ENCODE peak calls at places on chromosomes 13 and 19, in six cellular contexts. One of them, this sample, is unnamed.
A peak's percentile ranks its signal among the peaks of the same experiment; 100 is the strongest.

GRCh38 chr13:46675016-46675415 is 121.9 kb downstream of the ESD start:
- DNase-seq in upper lobe of right lung: no peak
- DNase-seq in bronchial epithelial cell: no peak
- DNase-seq in GM23338: no peak
- DNase-seq in fibroblast of mammary gland: peak; percentile 54
- DNase-seq in stomach: no peak
- DNase-seq in this sample: no peak

GRCh38 chr13:111880185-111880584 is 186.8 kb upstream of the SOX1 start:
- DNase-seq in GM23338: no peak
- DNase-seq in fibroblast of mammary gland: no peak
- DNase-seq in upper lobe of right lung: no peak
- DNase-seq in bronchial epithelial cell: no peak
- DNase-seq in stomach: no peak
- DNase-seq in this sample: no peak

GRCh38 chr19:40798997-40799557 is at the start of gene EGLN2:
- DNase-seq in GM23338: peak; percentile 54
- DNase-seq in fibroblast of mammary gland: no peak
- DNase-seq in upper lobe of right lung: no peak
- DNase-seq in stomach: no peak
- DNase-seq in bronchial epithelial cell: no peak
- DNase-seq in this sample: peak; percentile 99

GRCh38 chr19:33705090-33705847 is 83.5 kb downstream of the CHST8 start:
- DNase-seq in upper lobe of right lung: peak; percentile 46
- DNase-seq in fibroblast of mammary gland: no peak
- DNase-seq in GM23338: peak; percentile 37
- DNase-seq in stomach: no peak
- DNase-seq in bronchial epithelial cell: no peak
- DNase-seq in this sample: peak; percentile 73

GRCh38 chr13:44197791-44198770 is 175.5 kb upstream of the SERP2 start:
- DNase-seq in upper lobe of right lung: no peak
- DNase-seq in bronchial epithelial cell: peak; percentile 45
- DNase-seq in stomach: no peak
- DNase-seq in GM23338: no peak
- DNase-seq in fibroblast of mammary gland: no peak
- DNase-seq in this sample: no peak

GRCh38 chr13:106466691-106467405 is 68.6 kb downstream of the EFNB2 start:
- DNase-seq in stomach: no peak
- DNase-seq in bronchial epithelial cell: no peak
- DNase-seq in fibroblast of mammary gland: no peak
- DNase-seq in upper lobe of right lung: no peak
- DNase-seq in GM23338: no peak
- DNase-seq in this sample: no peak

GRCh38 chr13:78499802-78500201 is 103.5 kb downstream of the POU4F1 start:
- DNase-seq in GM23338: peak; percentile 68
- DNase-seq in fibroblast of mammary gland: no peak
- DNase-seq in bronchial epithelial cell: no peak
- DNase-seq in stomach: no peak
- DNase-seq in upper lobe of right lung: no peak
- DNase-seq in this sample: no peak

GRCh38 chr19:1360818-1361461 is 22.8 kb upstream of the NDUFS7 start:
- DNase-seq in stomach: no peak
- DNase-seq in bronchial epithelial cell: peak; percentile 23
- DNase-seq in fibroblast of mammary gland: peak; percentile 90
- DNase-seq in upper lobe of right lung: peak; percentile 74
- DNase-seq in GM23338: no peak
- DNase-seq in this sample: peak; percentile 98

GRCh38 chr19:33373701-33374405 is at the start of gene CEBPG:
- DNase-seq in stomach: peak; percentile 55
- DNase-seq in fibroblast of mammary gland: peak; percentile 30
- DNase-seq in upper lobe of right lung: peak; percentile 87
- DNase-seq in bronchial epithelial cell: no peak
- DNase-seq in GM23338: peak; percentile 63
- DNase-seq in this sample: peak; percentile 97

GRCh38 chr19:40609561-40610395 is 8.6 kb downstream of the LTBP4 start:
- DNase-seq in GM23338: peak; percentile 95
- DNase-seq in fibroblast of mammary gland: peak; percentile 84
- DNase-seq in stomach: peak; percentile 96
- DNase-seq in bronchial epithelial cell: peak; percentile 79
- DNase-seq in upper lobe of right lung: peak; percentile 97
- DNase-seq in this sample: peak; percentile 100

GRCh38 chr13:77860621-77861020 is 58.0 kb downstream of the EDNRB start:
- DNase-seq in bronchial epithelial cell: peak; percentile 59
- DNase-seq in fibroblast of mammary gland: peak; percentile 92
- DNase-seq in stomach: no peak
- DNase-seq in GM23338: no peak
- DNase-seq in upper lobe of right lung: no peak
- DNase-seq in this sample: no peak

GRCh38 chr13:43303040-43303729 is 279.8 kb downstream of the DNAJC15 start:
- DNase-seq in stomach: peak; percentile 78
- DNase-seq in fibroblast of mammary gland: peak; percentile 61
- DNase-seq in upper lobe of right lung: no peak
- DNase-seq in bronchial epithelial cell: peak; percentile 32
- DNase-seq in GM23338: peak; percentile 82
- DNase-seq in this sample: peak; percentile 86

GRCh38 chr13:61413572-61413971 is 2.1 kb downstream of the PCDH20 start:
- DNase-seq in GM23338: peak; percentile 33
- DNase-seq in bronchial epithelial cell: no peak
- DNase-seq in fibroblast of mammary gland: no peak
- DNase-seq in stomach: no peak
- DNase-seq in upper lobe of right lung: peak; percentile 60
- DNase-seq in this sample: no peak

GRCh38 chr19:38684078-38684861 is 36.8 kb downstream of the ACTN4 start:
- DNase-seq in upper lobe of right lung: peak; percentile 79
- DNase-seq in GM23338: no peak
- DNase-seq in fibroblast of mammary gland: peak; percentile 94
- DNase-seq in bronchial epithelial cell: peak; percentile 94
- DNase-seq in stomach: peak; percentile 64
- DNase-seq in this sample: peak; percentile 93

GRCh38 chr19:44571830-44572661 is 41.3 kb upstream of the IGSF23 start:
- DNase-seq in upper lobe of right lung: no peak
- DNase-seq in fibroblast of mammary gland: no peak
- DNase-seq in GM23338: no peak
- DNase-seq in stomach: no peak
- DNase-seq in bronchial epithelial cell: no peak
- DNase-seq in this sample: no peak

GRCh38 chr13:41919031-41919740 is 41.7 kb downstream of the VWA8 start:
- DNase-seq in upper lobe of right lung: no peak
- DNase-seq in fibroblast of mammary gland: no peak
- DNase-seq in GM23338: peak; percentile 31
- DNase-seq in stomach: no peak
- DNase-seq in bronchial epithelial cell: no peak
- DNase-seq in this sample: no peak

GRCh38 chr13:20366056-20366455 is 133.9 kb upstream of the GJB6 start:
- DNase-seq in stomach: no peak
- DNase-seq in bronchial epithelial cell: no peak
- DNase-seq in GM23338: no peak
- DNase-seq in upper lobe of right lung: no peak
- DNase-seq in fibroblast of mammary gland: no peak
- DNase-seq in this sample: no peak

GRCh38 chr13:20375871-20376270 is 143.8 kb upstream of the GJB6 start:
- DNase-seq in upper lobe of right lung: no peak
- DNase-seq in GM23338: no peak
- DNase-seq in stomach: no peak
- DNase-seq in fibroblast of mammary gland: no peak
- DNase-seq in bronchial epithelial cell: no peak
- DNase-seq in this sample: no peak

GRCh38 chr13:20371825-20372224 is 139.7 kb upstream of the GJB6 start:
- DNase-seq in stomach: no peak
- DNase-seq in fibroblast of mammary gland: no peak
- DNase-seq in GM23338: no peak
- DNase-seq in bronchial epithelial cell: no peak
- DNase-seq in upper lobe of right lung: no peak
- DNase-seq in this sample: no peak

GRCh38 chr13:20369886-20370361 is 137.8 kb upstream of the GJB6 start:
- DNase-seq in fibroblast of mammary gland: no peak
- DNase-seq in stomach: no peak
- DNase-seq in GM23338: no peak
- DNase-seq in bronchial epithelial cell: peak; percentile 90
- DNase-seq in upper lobe of right lung: no peak
- DNase-seq in this sample: no peak

DNA sequence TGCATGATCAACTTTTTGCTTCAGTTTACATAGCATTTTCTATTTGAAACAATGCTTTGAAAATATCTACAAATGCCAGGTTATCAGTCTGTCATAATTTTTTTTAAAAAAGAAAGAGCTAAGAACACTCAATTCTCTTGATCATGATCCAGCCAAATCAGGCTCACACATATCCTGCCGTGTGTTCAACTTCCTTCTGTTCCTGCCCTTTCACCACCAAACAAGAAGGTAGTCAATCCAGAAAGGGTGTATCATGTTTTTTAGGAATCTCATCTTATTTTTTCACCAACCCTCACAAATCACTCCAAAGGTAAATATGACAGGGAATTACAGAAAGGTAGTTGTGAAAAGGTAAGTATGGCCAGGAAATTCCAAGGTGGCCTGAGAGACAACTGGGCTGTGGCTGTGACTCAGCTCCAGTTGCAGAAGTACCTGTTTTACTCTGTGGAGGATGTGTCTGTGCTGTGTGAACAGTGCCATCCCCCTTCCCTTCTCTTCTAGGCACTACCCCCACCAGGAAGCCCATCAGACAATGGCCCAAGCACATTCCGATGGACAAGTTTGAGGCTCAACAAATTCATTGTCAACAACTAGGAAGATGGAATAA is 138.8 kb upstream of the GJB6 start:
- DNase-seq in stomach: no peak
- DNase-seq in GM23338: peak; percentile 31
- DNase-seq in fibroblast of mammary gland: no peak
- DNase-seq in bronchial epithelial cell: peak; percentile 82
- DNase-seq in upper lobe of right lung: no peak
- DNase-seq in this sample: no peak
- TF ChIP-seq CTCF in stomach: no peak
- TF ChIP-seq CTCF in GM23338: no peak
- TF ChIP-seq CTCF in fibroblast of mammary gland: no peak
- TF ChIP-seq CTCF in bronchial epithelial cell: no peak
- TF ChIP-seq CTCF in upper lobe of right lung: no peak
- TF ChIP-seq CTCF in this sample: no peak

GRCh38 chr13:91398413-91399188 is at the start of gene GPC5:
- DNase-seq in fibroblast of mammary gland: peak; percentile 43
- DNase-seq in stomach: peak; percentile 80
- DNase-seq in bronchial epithelial cell: peak; percentile 43
- DNase-seq in GM23338: peak; percentile 76
- DNase-seq in upper lobe of right lung: peak; percentile 91
- DNase-seq in this sample: peak; percentile 95

GRCh38 chr13:91401916-91402315 is 3.5 kb downstream of the GPC5 start:
- DNase-seq in stomach: no peak
- DNase-seq in fibroblast of mammary gland: no peak
- DNase-seq in bronchial epithelial cell: no peak
- DNase-seq in GM23338: no peak
- DNase-seq in upper lobe of right lung: no peak
- DNase-seq in this sample: no peak

GRCh38 chr13:91399189-91400093 is 1.0 kb downstream of the GPC5 start:
- DNase-seq in stomach: no peak
- DNase-seq in upper lobe of right lung: no peak
- DNase-seq in fibroblast of mammary gland: no peak
- DNase-seq in GM23338: peak; percentile 43
- DNase-seq in bronchial epithelial cell: no peak
- DNase-seq in this sample: no peak

GRCh38 chr13:91397595-91397994 is 826 bp upstream of the GPC5 start:
- DNase-seq in fibroblast of mammary gland: no peak
- DNase-seq in stomach: no peak
- DNase-seq in upper lobe of right lung: no peak
- DNase-seq in bronchial epithelial cell: no peak
- DNase-seq in GM23338: no peak
- DNase-seq in this sample: no peak

GRCh38 chr13:91400094-91400462 is 1.7 kb downstream of the GPC5 start:
- DNase-seq in GM23338: peak; percentile 12
- DNase-seq in upper lobe of right lung: no peak
- DNase-seq in fibroblast of mammary gland: no peak
- DNase-seq in stomach: no peak
- DNase-seq in bronchial epithelial cell: no peak
- DNase-seq in this sample: peak; percentile 56
- H3K4me3 ChIP-seq in GM23338: no peak overlapping the region
- H3K4me3 ChIP-seq in upper lobe of right lung: peak overlapping the region; percentile 54
- H3K4me3 ChIP-seq in fibroblast of mammary gland: no peak overlapping the region
- H3K4me3 ChIP-seq in stomach: no peak overlapping the region
- H3K4me3 ChIP-seq in bronchial epithelial cell: no peak overlapping the region
- H3K4me3 ChIP-seq in this sample: no peak overlapping the region

GRCh38 chr19:58368561-58369360 is 6.2 kb upstream of the ZNF497 start:
- DNase-seq in stomach: no peak
- DNase-seq in upper lobe of right lung: no peak
- DNase-seq in fibroblast of mammary gland: no peak
- DNase-seq in bronchial epithelial cell: no peak
- DNase-seq in GM23338: peak; percentile 42
- DNase-seq in this sample: peak; percentile 65

GRCh38 chr19:58367698-58368454 is 5.3 kb upstream of the ZNF497 start:
- DNase-seq in GM23338: no peak
- DNase-seq in bronchial epithelial cell: no peak
- DNase-seq in upper lobe of right lung: no peak
- DNase-seq in fibroblast of mammary gland: no peak
- DNase-seq in stomach: no peak
- DNase-seq in this sample: peak; percentile 52

GRCh38 chr19:58374200-58374599 is 6.6 kb downstream of the ZNF837 start:
- DNase-seq in stomach: no peak
- DNase-seq in GM23338: no peak
- DNase-seq in fibroblast of mammary gland: peak; percentile 58
- DNase-seq in bronchial epithelial cell: peak; percentile 39
- DNase-seq in upper lobe of right lung: no peak
- DNase-seq in this sample: peak; percentile 59

GRCh38 chr19:58366576-58367430 is 4.3 kb upstream of the ZNF497 start:
- DNase-seq in bronchial epithelial cell: no peak
- DNase-seq in upper lobe of right lung: no peak
- DNase-seq in GM23338: peak; percentile 51
- DNase-seq in stomach: no peak
- DNase-seq in fibroblast of mammary gland: no peak
- DNase-seq in this sample: peak; percentile 75

GRCh38 chr19:58372311-58373133 is 8.3 kb downstream of the ZNF837 start:
- DNase-seq in stomach: no peak
- DNase-seq in bronchial epithelial cell: no peak
- DNase-seq in GM23338: peak; percentile 64
- DNase-seq in fibroblast of mammary gland: no peak
- DNase-seq in upper lobe of right lung: no peak
- DNase-seq in this sample: peak; percentile 66
- TF ChIP-seq CTCF in stomach: no peak
- TF ChIP-seq CTCF in bronchial epithelial cell: no peak
- TF ChIP-seq CTCF in GM23338: peak; percentile 49
- TF ChIP-seq CTCF in fibroblast of mammary gland: peak; percentile 15
- TF ChIP-seq CTCF in upper lobe of right lung: peak; percentile 18
- TF ChIP-seq CTCF in this sample: peak; percentile 27

GRCh38 chr19:8466018-8466417 is 21.2 kb downstream of the HNRNPM start:
- DNase-seq in stomach: no peak
- DNase-seq in upper lobe of right lung: no peak
- DNase-seq in bronchial epithelial cell: no peak
- DNase-seq in fibroblast of mammary gland: no peak
- DNase-seq in GM23338: no peak
- DNase-seq in this sample: no peak

GRCh38 chr19:8468761-8469458 is 24.1 kb downstream of the HNRNPM start:
- DNase-seq in fibroblast of mammary gland: peak; percentile 69
- DNase-seq in stomach: no peak
- DNase-seq in GM23338: no peak
- DNase-seq in upper lobe of right lung: no peak
- DNase-seq in bronchial epithelial cell: no peak
- DNase-seq in this sample: no peak

GRCh38 chr19:8463343-8463742 is 18.6 kb downstream of the HNRNPM start:
- DNase-seq in GM23338: no peak
- DNase-seq in bronchial epithelial cell: peak; percentile 40
- DNase-seq in stomach: no peak
- DNase-seq in upper lobe of right lung: no peak
- DNase-seq in fibroblast of mammary gland: no peak
- DNase-seq in this sample: no peak

GRCh38 chr19:8462601-8463000 is 17.8 kb downstream of the HNRNPM start:
- DNase-seq in GM23338: no peak
- DNase-seq in upper lobe of right lung: no peak
- DNase-seq in bronchial epithelial cell: no peak
- DNase-seq in fibroblast of mammary gland: no peak
- DNase-seq in stomach: no peak
- DNase-seq in this sample: no peak

GRCh38 chr19:8468124-8468523 is 23.3 kb downstream of the HNRNPM start:
- DNase-seq in bronchial epithelial cell: no peak
- DNase-seq in stomach: no peak
- DNase-seq in fibroblast of mammary gland: no peak
- DNase-seq in GM23338: no peak
- DNase-seq in upper lobe of right lung: no peak
- DNase-seq in this sample: no peak
- H3K4me3 ChIP-seq in bronchial epithelial cell: no peak overlapping the region
- H3K4me3 ChIP-seq in stomach: no peak overlapping the region
- H3K4me3 ChIP-seq in fibroblast of mammary gland: no peak overlapping the region
- H3K4me3 ChIP-seq in GM23338: no peak overlapping the region
- H3K4me3 ChIP-seq in upper lobe of right lung: no peak overlapping the region
- H3K4me3 ChIP-seq in this sample: no peak overlapping the region

This sample was measured in osteoblast.